ENCODE peak calls at places on chromosomes 5 and 9, in five cellular contexts. One of them, this sample, is unnamed.

GRCh38 chr9:119164716-119165115 is 204.5 kb downstream of the BRINP1 start:
- DNase-seq in Peyer's patch: no peak
- DNase-seq in tibial artery: no peak
- DNase-seq in left ventricle myocardium inferior: no peak
- DNase-seq in tibial nerve: no peak
- DNase-seq in this sample: no peak

GRCh38 chr9:91589101-91589553 is 165.5 kb upstream of the NFIL3 start:
- DNase-seq in Peyer's patch: no peak
- DNase-seq in tibial nerve: peak; percentile 11
- DNase-seq in left ventricle myocardium inferior: peak; percentile 35
- DNase-seq in tibial artery: no peak
- DNase-seq in this sample: no peak

GRCh38 chr5:110817437-110817836 is 78.6 kb downstream of the SLC25A46 start:
- DNase-seq in tibial nerve: no peak
- DNase-seq in Peyer's patch: no peak
- DNase-seq in tibial artery: no peak
- DNase-seq in left ventricle myocardium inferior: no peak
- DNase-seq in this sample: no peak

GRCh38 chr9:22529426-22530199 is 83.0 kb downstream of the DMRTA1 start:
- DNase-seq in left ventricle myocardium inferior: no peak
- DNase-seq in tibial nerve: no peak
- DNase-seq in Peyer's patch: no peak
- DNase-seq in tibial artery: no peak
- DNase-seq in this sample: no peak

GRCh38 chr5:134582941-134583340 is 49.7 kb downstream of the SAR1B start:
- DNase-seq in left ventricle myocardium inferior: no peak
- DNase-seq in Peyer's patch: peak; percentile 28
- DNase-seq in tibial artery: no peak
- DNase-seq in tibial nerve: no peak
- DNase-seq in this sample: no peak

GRCh38 chr5:54725391-54726280 is 208.1 kb downstream of the SNX18 start:
- DNase-seq in tibial artery: no peak
- DNase-seq in Peyer's patch: no peak
- DNase-seq in left ventricle myocardium inferior: no peak
- DNase-seq in tibial nerve: no peak
- DNase-seq in this sample: no peak

GRCh38 chr9:14768561-14769234 is 46.2 kb upstream of the CER1 start:
- DNase-seq in left ventricle myocardium inferior: no peak
- DNase-seq in tibial nerve: peak; percentile 38
- DNase-seq in tibial artery: no peak
- DNase-seq in Peyer's patch: no peak
- DNase-seq in this sample: no peak

GRCh38 chr5:68027519-68027918 is 188.0 kb upstream of the PIK3R1 start:
- DNase-seq in tibial artery: no peak
- DNase-seq in left ventricle myocardium inferior: no peak
- DNase-seq in Peyer's patch: no peak
- DNase-seq in tibial nerve: no peak
- DNase-seq in this sample: no peak

GRCh38 chr9:122991370-122991830 is 42.1 kb upstream of the GPR21 start:
- DNase-seq in tibial nerve: peak; percentile 43
- DNase-seq in Peyer's patch: no peak
- DNase-seq in left ventricle myocardium inferior: no peak
- DNase-seq in tibial artery: no peak
- DNase-seq in this sample: no peak

GRCh38 chr5:171369056-171369455 is 18.6 kb upstream of the NPM1 start:
- DNase-seq in tibial artery: no peak
- DNase-seq in Peyer's patch: no peak
- DNase-seq in tibial nerve: no peak
- DNase-seq in left ventricle myocardium inferior: no peak
- DNase-seq in this sample: no peak

GRCh38 chr9:79685576-79685975 is 113.8 kb downstream of the TLE4 start:
- DNase-seq in left ventricle myocardium inferior: no peak
- DNase-seq in tibial nerve: no peak
- DNase-seq in tibial artery: no peak
- DNase-seq in Peyer's patch: no peak
- DNase-seq in this sample: no peak

GRCh38 chr9:18061332-18061731 is 412.6 kb upstream of the ADAMTSL1 start:
- DNase-seq in Peyer's patch: no peak
- DNase-seq in tibial artery: no peak
- DNase-seq in tibial nerve: no peak
- DNase-seq in left ventricle myocardium inferior: no peak
- DNase-seq in this sample: no peak

GRCh38 chr9:18059043-18059442 is 414.9 kb upstream of the ADAMTSL1 start:
- DNase-seq in tibial nerve: no peak
- DNase-seq in left ventricle myocardium inferior: no peak
- DNase-seq in tibial artery: no peak
- DNase-seq in Peyer's patch: no peak
- DNase-seq in this sample: no peak

GRCh38 chr9:18061856-18062255 is 412.1 kb upstream of the ADAMTSL1 start:
- DNase-seq in tibial nerve: no peak
- DNase-seq in left ventricle myocardium inferior: no peak
- DNase-seq in tibial artery: no peak
- DNase-seq in Peyer's patch: no peak
- DNase-seq in this sample: no peak

GRCh38 chr9:18059447-18059846 is 414.5 kb upstream of the ADAMTSL1 start:
- DNase-seq in tibial nerve: no peak
- DNase-seq in Peyer's patch: no peak
- DNase-seq in tibial artery: no peak
- DNase-seq in left ventricle myocardium inferior: no peak
- DNase-seq in this sample: no peak

GRCh38 chr9:18060304-18060934 is 413.5 kb upstream of the ADAMTSL1 start:
- DNase-seq in tibial nerve: no peak
- DNase-seq in tibial artery: no peak
- DNase-seq in left ventricle myocardium inferior: no peak
- DNase-seq in Peyer's patch: no peak
- DNase-seq in this sample: no peak
- TF ChIP-seq CTCF in tibial nerve: no peak
- TF ChIP-seq CTCF in tibial artery: no peak
- TF ChIP-seq CTCF in left ventricle myocardium inferior: no peak
- TF ChIP-seq CTCF in Peyer's patch: peak; percentile 46
- TF ChIP-seq CTCF in this sample: no peak

GRCh38 chr5:15452780-15453179 is 47.2 kb upstream of the FBXL7 start:
- DNase-seq in left ventricle myocardium inferior: no peak
- DNase-seq in tibial artery: no peak
- DNase-seq in Peyer's patch: no peak
- DNase-seq in tibial nerve: no peak
- DNase-seq in this sample: no peak
- H3K4me3 ChIP-seq in left ventricle myocardium inferior: no peak overlapping the region
- H3K4me3 ChIP-seq in tibial artery: no peak overlapping the region
- H3K4me3 ChIP-seq in Peyer's patch: no peak overlapping the region
- H3K4me3 ChIP-seq in tibial nerve: no peak overlapping the region
- H3K4me3 ChIP-seq in this sample: no peak overlapping the region

GRCh38 chr9:121743441-121744001 is 92.1 kb downstream of the DAB2IP start:
- DNase-seq in tibial artery: peak; percentile 89
- DNase-seq in left ventricle myocardium inferior: peak; percentile 87
- DNase-seq in Peyer's patch: peak; percentile 87
- DNase-seq in tibial nerve: peak; percentile 72
- DNase-seq in this sample: peak; percentile 89

GRCh38 chr9:121746411-121746810 is 95.0 kb downstream of the DAB2IP start:
- DNase-seq in left ventricle myocardium inferior: no peak
- DNase-seq in tibial artery: no peak
- DNase-seq in Peyer's patch: no peak
- DNase-seq in tibial nerve: no peak
- DNase-seq in this sample: no peak

GRCh38 chr9:121744002-121744686 is 92.7 kb downstream of the DAB2IP start:
- DNase-seq in Peyer's patch: peak; percentile 75
- DNase-seq in tibial artery: peak; percentile 71
- DNase-seq in left ventricle myocardium inferior: peak; percentile 65
- DNase-seq in tibial nerve: peak; percentile 60
- DNase-seq in this sample: peak; percentile 83

GRCh38 chr9:121745396-121745695 is 93.9 kb downstream of the DAB2IP start:
- DNase-seq in left ventricle myocardium inferior: no peak
- DNase-seq in tibial artery: no peak
- DNase-seq in Peyer's patch: no peak
- DNase-seq in tibial nerve: no peak
- DNase-seq in this sample: no peak

DNA sequence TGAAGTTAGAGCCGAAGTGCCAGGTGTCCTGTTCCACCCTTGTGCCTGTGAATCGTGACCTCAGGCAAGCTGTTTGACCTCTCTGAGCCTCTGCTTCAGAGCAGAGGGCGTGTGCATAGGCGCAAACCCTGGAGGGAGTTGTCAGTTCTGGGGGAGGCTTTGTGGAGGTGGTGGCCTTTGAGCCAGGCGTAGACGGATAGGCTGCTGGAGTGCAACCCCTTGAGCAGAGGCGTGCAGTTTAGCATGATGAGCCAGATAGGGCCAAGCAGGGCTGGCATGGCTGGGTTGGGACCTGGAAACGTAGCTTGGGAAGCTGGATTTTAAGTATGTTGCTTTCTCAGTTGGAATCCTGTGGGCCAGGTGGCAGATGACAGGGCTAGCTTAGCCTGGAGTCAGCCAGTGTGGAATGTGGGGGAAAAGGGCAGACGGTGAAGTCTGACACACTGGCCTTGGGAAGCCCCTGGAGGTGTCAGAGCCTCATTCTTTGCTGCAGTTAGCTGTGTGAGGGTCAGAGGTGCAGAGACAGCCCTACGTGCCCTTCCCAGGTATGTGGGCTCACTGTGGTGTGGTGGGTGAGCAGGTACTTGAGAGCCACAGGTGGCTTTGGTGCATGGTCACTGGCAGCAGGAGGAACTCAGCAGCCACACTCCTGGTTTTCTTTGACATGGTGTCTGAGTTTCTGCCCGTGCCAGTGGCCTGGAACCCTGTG is 93.4 kb downstream of the DAB2IP start:
- DNase-seq in left ventricle myocardium inferior: no peak
- DNase-seq in tibial nerve: no peak
- DNase-seq in Peyer's patch: no peak
- DNase-seq in tibial artery: no peak
- DNase-seq in this sample: no peak
- TF ChIP-seq CTCF in left ventricle myocardium inferior: no peak
- TF ChIP-seq CTCF in tibial nerve: no peak
- TF ChIP-seq CTCF in Peyer's patch: no peak
- TF ChIP-seq CTCF in tibial artery: no peak
- TF ChIP-seq CTCF in this sample: peak; percentile 6

DNA sequence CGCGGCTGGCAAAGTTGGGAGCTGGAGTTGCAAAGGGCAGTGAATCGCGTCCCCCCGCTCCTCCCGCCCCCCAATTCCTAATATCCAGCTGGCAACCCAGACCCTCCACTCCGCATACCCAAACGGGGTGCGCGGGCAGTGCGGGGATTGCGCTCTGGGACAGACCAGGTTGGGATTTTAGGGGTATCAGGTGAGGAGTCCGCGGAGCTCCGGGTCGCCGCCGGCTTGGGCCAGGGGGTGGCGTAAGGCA is 553 bp downstream of the IQGAP2 start:
- DNase-seq in tibial nerve: no peak
- DNase-seq in left ventricle myocardium inferior: no peak
- DNase-seq in Peyer's patch: peak; percentile 80
- DNase-seq in tibial artery: no peak
- DNase-seq in this sample: no peak
- H3K4me3 ChIP-seq in tibial nerve: peak overlapping the region; percentile 57
- H3K4me3 ChIP-seq in left ventricle myocardium inferior: peak overlapping the region; percentile 76
- H3K4me3 ChIP-seq in Peyer's patch: peak overlapping the region; percentile 77
- H3K4me3 ChIP-seq in tibial artery: peak overlapping the region; percentile 63
- H3K4me3 ChIP-seq in this sample: peak overlapping the region; percentile 37